ENCODE peak calls at places on chromosome 15, in six cellular contexts. V is CD4-positive, alpha-beta T cell; N is nephron progenitor cell; O is foreskin fibroblast; B is psoas muscle; K is AG09319. S is an unnamed sample.

GRCh38 chr15:69046781-69047180 is 32.3 kb downstream of the NOX5 start:
- DNase-seq in V (no peak), B (no peak), O (no peak), N (no peak), K (no peak), S (no peak)

GRCh38 chr15:81825136-81825535 is 220.7 kb downstream of the MEX3B start:
- DNase-seq in K (no peak), O (no peak), V (no peak), N (no peak), B (no peak), S (no peak)

GRCh38 chr15:88031461-88031860 is 225.1 kb downstream of the NTRK3 start:
- DNase-seq in V (no peak), K (no peak), N (no peak), O (no peak), B (no peak), S (no peak)

GRCh38 chr15:59953392-59953883 is 50.7 kb upstream of the FOXB1 start:
- DNase-seq in B (no peak), N (peak; percentile 12), K (no peak), V (no peak), O (no peak), S (no peak)

GRCh38 chr15:31263751-31264533 is 62.7 kb upstream of the KLF13 start:
- DNase-seq in O (no peak), N (no peak), V (peak; percentile 71), K (no peak), B (peak; percentile 38), S (no peak)

GRCh38 chr15:84828433-84828908 is 11.3 kb downstream of the ALPK3 start:
- DNase-seq in N (no peak), B (no peak), O (no peak), V (no peak), K (no peak), S (no peak)

GRCh38 chr15:67564590-67565345 is 22.3 kb downstream of the MAP2K5 start:
- DNase-seq in K (no peak), B (no peak), O (no peak), V (no peak), N (no peak), S (no peak)

GRCh38 chr15:55222588-55222987 is 25.8 kb upstream of the RSL24D1 start:
- DNase-seq in K (no peak), O (no peak), V (no peak), N (no peak), B (no peak), S (no peak)

GRCh38 chr15:67458449-67458848 is 62.5 kb upstream of the C15orf61 start:
- DNase-seq in K (no peak), V (no peak), B (no peak), N (no peak), O (no peak), S (no peak)

GRCh38 chr15:25543156-25543555 is 104.3 kb upstream of the UBE3A start:
- DNase-seq in V (no peak), N (no peak), K (no peak), B (no peak), O (peak; percentile 3), S (no peak)

GRCh38 chr15:81106560-81106959 is 27.5 kb upstream of the CFAP161 start:
- DNase-seq in B (peak; percentile 28), V (no peak), K (peak; percentile 59), N (peak; percentile 42), O (peak; percentile 74), S (peak; percentile 55)

GRCh38 chr15:32683906-32684584 is 33.8 kb upstream of the GREM1 start:
- DNase-seq in V (no peak), O (peak; percentile 96), K (peak; percentile 86), N (no peak), B (no peak), S (no peak)

GRCh38 chr15:95857124-95857757 is 473.3 kb upstream of the NR2F2 start:
- DNase-seq in B (no peak), O (peak; percentile 73), N (no peak), K (no peak), V (no peak), S (no peak)
- TF ChIP-seq CTCF in B (no peak), O (no peak), N (no peak), K (no peak), V (no peak), S (no peak)

GRCh38 chr15:71526061-71526460 is 284.3 kb upstream of the NR2E3 start:
- DNase-seq in N (no peak), V (no peak), O (no peak), B (no peak), K (no peak), S (no peak)
- TF ChIP-seq CTCF in N (no peak), V (no peak), O (no peak), B (no peak), K (no peak), S (no peak)

GRCh38 chr15:75104804-75105557 is 81.6 kb downstream of the PPCDC start:
- DNase-seq in O (peak; percentile 90), K (peak; percentile 82), V (no peak), B (no peak), N (no peak), S (no peak)
- TF ChIP-seq CTCF in O (no peak), K (no peak), V (no peak), B (no peak), N (no peak), S (no peak)

DNA sequence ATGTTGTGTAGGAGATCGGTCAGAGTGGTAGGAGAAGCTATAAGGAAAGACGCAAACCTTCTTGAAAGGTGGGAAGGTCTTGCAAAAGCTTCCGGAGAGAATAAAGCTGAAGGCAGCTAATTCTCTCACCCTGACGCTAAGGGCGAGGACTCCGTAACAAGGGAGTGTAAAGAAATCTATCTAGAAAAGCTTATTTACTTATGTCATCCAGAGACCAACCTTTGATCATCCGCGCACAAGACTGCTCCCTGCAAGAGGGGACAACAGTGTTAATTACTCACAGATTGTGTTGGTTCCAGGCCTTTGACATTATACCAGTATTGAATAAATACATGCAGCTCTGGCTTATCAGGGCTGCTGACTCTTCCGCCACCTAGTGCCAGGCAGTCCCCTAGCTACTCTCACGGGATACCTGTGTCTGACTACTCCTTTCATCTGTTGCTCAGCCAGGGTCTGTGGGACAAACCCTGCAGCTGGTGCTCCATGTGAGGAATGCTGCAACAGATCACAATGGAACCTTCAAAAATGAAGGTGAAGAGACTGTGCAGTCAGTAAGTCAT is 211.7 kb downstream of the DTWD1 start:
- DNase-seq in N (peak; percentile 7), K (no peak), B (no peak), O (no peak), V (no peak), S (no peak)
- TF ChIP-seq CTCF in N (peak; percentile 29), K (peak; percentile 31), B (no peak), O (peak; percentile 30), V (no peak), S (no peak)

DNA sequence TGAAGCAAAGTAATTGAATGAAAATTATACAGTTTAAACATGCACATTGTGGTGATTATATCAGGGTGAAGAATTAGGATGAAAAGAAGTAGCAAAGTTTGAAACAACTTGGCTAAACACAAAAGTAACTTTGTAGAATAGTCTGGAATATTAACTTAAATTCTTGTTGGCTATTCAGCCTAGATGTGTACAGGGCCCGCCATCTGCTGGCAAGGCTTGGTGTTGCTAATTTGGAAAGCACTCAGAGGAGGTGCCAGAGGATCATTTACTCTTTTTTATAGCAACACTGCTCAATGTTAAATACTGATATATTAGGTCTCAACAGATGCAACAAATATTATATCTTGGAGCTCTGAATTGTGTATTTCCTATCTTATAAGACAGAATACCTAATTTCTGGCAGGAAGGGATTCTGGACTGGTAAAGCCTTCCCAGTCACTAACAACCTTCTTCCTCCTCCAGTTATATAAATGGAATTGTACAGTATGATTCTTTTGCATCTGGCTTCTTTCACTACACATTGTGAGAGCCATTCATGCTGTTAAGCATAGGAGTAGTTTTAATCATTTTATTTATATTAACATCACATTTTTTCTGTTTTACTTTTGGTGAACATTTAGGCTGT is 36.1 kb downstream of the TTC23 start:
- DNase-seq in V (peak; percentile 15), K (peak; percentile 29), B (peak; percentile 81), O (peak; percentile 58), N (peak; percentile 74), S (peak; percentile 77)
- TF ChIP-seq CTCF in V (peak; percentile 81), K (peak; percentile 94), B (peak; percentile 96), O (peak; percentile 82), N (peak; percentile 91), S (peak; percentile 82)

GRCh38 chr15:57348081-57348480 is 28.2 kb upstream of the CGNL1 start:
- DNase-seq in O (no peak), N (no peak), B (no peak), V (no peak), K (no peak), S (no peak)

GRCh38 chr15:57343526-57343925 is 32.8 kb upstream of the CGNL1 start:
- DNase-seq in K (no peak), V (no peak), O (no peak), B (no peak), N (no peak), S (no peak)

GRCh38 chr15:57344282-57344681 is 32.0 kb upstream of the CGNL1 start:
- DNase-seq in K (no peak), N (no peak), O (no peak), B (no peak), V (no peak), S (no peak)

GRCh38 chr15:57343018-57343417 is 33.3 kb upstream of the CGNL1 start:
- DNase-seq in B (no peak), O (no peak), N (no peak), V (no peak), K (no peak), S (no peak)

GRCh38 chr15:57345584-57345983 is 30.7 kb upstream of the CGNL1 start:
- DNase-seq in O (no peak), V (no peak), B (no peak), N (peak; percentile 22), K (no peak), S (peak; percentile 43)
- TF ChIP-seq CTCF in O (peak; percentile 24), V (no peak), B (no peak), N (no peak), K (peak; percentile 6), S (no peak)

S was measured in endothelial cell.